ENCODE peak calls at places on chromosome 22, in five cellular contexts. C is sigmoid colon; I is activated CD8-positive, alpha-beta T cell treated with anti-CD3 and anti-CD28 coated beads for 36 hours; G is pancreas; H is fibroblast of lung. R is an unnamed sample.

GRCh38 chr22:22836635-22837034 is 51.0 kb upstream of the IGLL5 start:
- DNase-seq in C (no peak), I (no peak), G (no peak), H (no peak), R (peak)

GRCh38 chr22:42769574-42770447 is 49.1 kb upstream of the A4GALT start:
- DNase-seq in G (peak), I (no peak), H (peak), C (peak), R (no peak)

GRCh38 chr22:46072981-46073682 is 77.2 kb upstream of the PPARA start:
- DNase-seq in C (peak), H (peak), G (peak), I (no peak), R (no peak)

GRCh38 chr22:41479671-41480396 is 10.9 kb downstream of the ACO2 start:
- DNase-seq in G (no peak), H (peak), C (no peak), I (no peak), R (peak)

GRCh38 chr22:38167988-38168407 is 13.6 kb downstream of the PLA2G6 start:
- DNase-seq in C (peak), I (no peak), H (no peak), G (no peak), R (no peak)

GRCh38 chr22:32695451-32695891 is 106.0 kb upstream of the TIMP3 start:
- DNase-seq in G (no peak), I (no peak), C (no peak), H (peak), R (peak)

GRCh38 chr22:43818981-43819690 is 7.0 kb upstream of the EFCAB6 start:
- DNase-seq in C (no peak), I (no peak), H (no peak), G (no peak), R (no peak)

GRCh38 chr22:22979121-22979724 is 91.1 kb upstream of the GNAZ start:
- DNase-seq in H (no peak), C (no peak), G (no peak), I (no peak), R (no peak)

GRCh38 chr22:30185129-30185528 is 61.4 kb downstream of the LIF start:
- DNase-seq in I (peak), G (no peak), C (no peak), H (no peak), R (no peak)

GRCh38 chr22:32737811-32738210 is 63.7 kb upstream of the TIMP3 start:
- DNase-seq in G (no peak), H (peak), I (no peak), C (no peak), R (no peak)

GRCh38 chr22:29737251-29738117 is 17.7 kb downstream of the CABP7 start:
- DNase-seq in C (no peak), H (peak), G (no peak), I (no peak), R (no peak)

GRCh38 chr22:28232231-28232630 is 313.2 kb upstream of the PITPNB start:
- DNase-seq in G (no peak), I (no peak), C (no peak), H (no peak), R (no peak)

GRCh38 chr22:21909871-21910270 is 42.4 kb upstream of the MAPK1 start:
- DNase-seq in I (no peak), H (no peak), G (no peak), C (no peak), R (no peak)

GRCh38 chr22:38867496-38868285 is 4.3 kb downstream of the CBX6 start:
- DNase-seq in G (peak), C (peak), I (no peak), H (no peak), R (no peak)

GRCh38 chr22:23501708-23502107 is 78.4 kb downstream of the IGLL1 start:
- DNase-seq in G (no peak), C (no peak), H (no peak), I (no peak), R (no peak)

GRCh38 chr22:20904008-20904979 is 12.9 kb upstream of the CRKL start:
- DNase-seq in I (no peak), H (peak), C (no peak), G (no peak), R (peak)

GRCh38 chr22:28759861-28760560 is 12.5 kb upstream of the CCDC117 start:
- DNase-seq in I (no peak), C (no peak), G (no peak), H (peak), R (no peak)

GRCh38 chr22:29184886-29185575 is 20.7 kb upstream of the EMID1 start:
- DNase-seq in I (no peak), G (no peak), C (peak), H (no peak), R (no peak)

GRCh38 chr22:46351767-46352166 is 16.3 kb downstream of the TRMU start:
- DNase-seq in C (no peak), H (no peak), G (peak), I (no peak), R (no peak)

GRCh38 chr22:39296535-39296934 is 22.9 kb downstream of the RPL3 start:
- DNase-seq in I (no peak), C (no peak), G (no peak), H (no peak), R (no peak)

GRCh38 chr22:44825310-44826150 is 73.2 kb downstream of the ARHGAP8 start:
- DNase-seq in G (peak), C (peak), H (no peak), I (no peak), R (no peak)

GRCh38 chr22:43262990-43263644 is 76.2 kb upstream of the TTLL12 start:
- DNase-seq in G (no peak), I (peak), C (no peak), H (no peak), R (no peak)

GRCh38 chr22:41827671-41828070 is 5.2 kb upstream of the SREBF2 start:
- DNase-seq in C (no peak), G (no peak), H (no peak), I (no peak), R (no peak)

GRCh38 chr22:30667092-30667485 is 586 bp downstream of the DUSP18 start:
- DNase-seq in G (no peak), I (peak), C (no peak), H (peak), R (no peak)

GRCh38 chr22:46563381-46564083 is 26.1 kb upstream of the CELSR1 start:
- DNase-seq in I (peak), C (peak), H (peak), G (peak), R (peak)

GRCh38 chr22:37483594-37484114 is 2.5 kb downstream of the MFNG start:
- DNase-seq in C (no peak), G (no peak), H (peak), I (no peak), R (no peak)

GRCh38 chr22:40027191-40028097 is 32.7 kb downstream of the FAM83F start:
- DNase-seq in I (no peak), H (no peak), G (no peak), C (no peak), R (no peak)

GRCh38 chr22:25566812-25567211 is 2.3 kb downstream of the GRK3 start:
- DNase-seq in G (no peak), I (no peak), H (no peak), C (no peak), R (no peak)

GRCh38 chr22:31075961-31076360 is 5.2 kb upstream of the SMTN start:
- DNase-seq in C (peak), I (no peak), G (no peak), H (no peak), R (no peak)

GRCh38 chr22:44583076-44583760 is 85.2 kb upstream of the RTL6 start:
- DNase-seq in H (peak), I (no peak), G (no peak), C (peak), R (peak)

GRCh38 chr22:41425704-41426365 is 20.8 kb downstream of the TOB2 start:
- DNase-seq in H (no peak), I (peak), C (no peak), G (no peak), R (no peak)

GRCh38 chr22:19948057-19948760 is 6.6 kb upstream of the TXNRD2 start:
- DNase-seq in G (peak), C (no peak), I (no peak), H (no peak), R (no peak)

GRCh38 chr22:42033263-42034181 is 34.9 kb downstream of the WBP2NL start:
- DNase-seq in H (no peak), C (no peak), I (peak), G (no peak), R (no peak)

GRCh38 chr22:39618996-39619530 is 48.5 kb downstream of the CACNA1I start:
- DNase-seq in I (no peak), C (no peak), G (no peak), H (no peak), R (no peak)

GRCh38 chr22:46050451-46050845 is 73.5 kb upstream of the WNT7B start:
- DNase-seq in G (peak), I (no peak), C (peak), H (no peak), R (no peak)

GRCh38 chr22:24437820-24438328 is 10.5 kb downstream of the ADORA2A start:
- DNase-seq in G (no peak), H (no peak), C (no peak), I (peak), R (peak)

GRCh38 chr22:18966748-18967147 is 30.7 kb upstream of the PRODH start:
- DNase-seq in I (no peak), C (peak), G (peak), H (peak), R (no peak)

GRCh38 chr22:37309221-37310074 is 27.1 kb downstream of the CYTH4 start:
- DNase-seq in H (no peak), G (no peak), C (no peak), I (peak), R (no peak)

GRCh38 chr22:39360674-39361413 is 11.1 kb downstream of the SYNGR1 start:
- DNase-seq in H (no peak), G (no peak), C (no peak), I (no peak), R (peak)

GRCh38 chr22:35627267-35628041 is 10.3 kb upstream of the MB start:
- DNase-seq in G (peak), I (peak), H (peak), C (peak), R (peak)
- TF ChIP-seq CTCF in G (no peak), I (peak), H (peak), C (peak), R (peak)

GRCh38 chr22:35154937-35155387 is 89.0 kb downstream of the ISX start:
- DNase-seq in C (peak), G (peak), I (peak), H (peak), R (peak)
- TF ChIP-seq CTCF in C (peak), G (peak), I (peak), H (peak), R (peak)

GRCh38 chr22:48555606-48556005 is 1272.1 kb downstream of the BRD1 start:
- DNase-seq in C (no peak), H (no peak), G (peak), I (no peak), R (no peak)

GRCh38 chr22:48556751-48557150 is 1270.9 kb downstream of the BRD1 start:
- DNase-seq in H (no peak), C (no peak), G (peak), I (no peak), R (no peak)

GRCh38 chr22:48553119-48553518 is 1274.6 kb downstream of the BRD1 start:
- DNase-seq in H (no peak), C (no peak), G (peak), I (no peak), R (no peak)

GRCh38 chr22:48553694-48554308 is 1273.9 kb downstream of the BRD1 start:
- DNase-seq in H (no peak), G (peak), C (no peak), I (no peak), R (no peak)

GRCh38 chr22:48554893-48555552 is 1272.7 kb downstream of the BRD1 start:
- DNase-seq in I (no peak), H (peak), G (peak), C (no peak), R (no peak)
- TF ChIP-seq CTCF in I (no peak), H (no peak), G (no peak), C (no peak), R (no peak)

DNA sequence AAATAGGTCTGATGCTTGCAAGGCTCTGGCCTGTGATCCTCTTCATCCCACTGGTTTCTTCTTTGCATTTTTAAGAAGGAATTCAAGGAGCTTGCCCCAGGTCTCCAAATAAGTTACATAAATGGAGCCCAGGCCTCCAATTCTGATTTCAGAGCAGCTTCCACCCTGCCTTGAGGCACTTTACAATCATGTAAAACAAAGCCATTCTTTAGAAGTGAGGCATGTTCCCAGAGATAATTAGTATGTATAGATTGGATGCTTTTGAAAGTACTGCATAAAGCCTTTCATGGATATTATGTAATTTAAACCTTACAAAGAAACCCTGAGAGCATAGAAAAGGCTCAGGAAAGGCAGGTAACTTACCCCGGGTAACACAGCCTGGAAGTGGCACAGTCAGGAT is 466.5 kb downstream of the MIAT start:
- DNase-seq in I (no peak), C (no peak), G (no peak), H (no peak), R (no peak)
- TF ChIP-seq CTCF in I (no peak), C (no peak), G (no peak), H (no peak), R (no peak)

R was measured in MCF 10A.